ENCODE peak calls at places on chromosomes 6 and 20, in eight cellular contexts. R, U, Z, O, K, W, X and E are unnamed samples.

GRCh38 chr6:119720160-119720559 is 370.6 kb upstream of the MAN1A1 start:
- DNase-seq in X (no peak), U (no peak), O (no peak), R (no peak), Z (no peak), K (no peak), W (no peak), E (no peak)

GRCh38 chr6:139887275-139887674 is 512.8 kb upstream of the CITED2 start:
- DNase-seq in K (no peak), W (no peak), O (no peak), U (no peak), R (no peak), X (no peak), Z (no peak), E (no peak)

GRCh38 chr20:13232999-13233398 is 11.9 kb downstream of the ISM1 start:
- DNase-seq in K (no peak), U (no peak), Z (no peak), W (no peak), O (no peak), R (no peak), X (no peak), E (no peak)

GRCh38 chr6:22605736-22606135 is 36.4 kb downstream of the HDGFL1 start:
- DNase-seq in U (no peak), X (no peak), Z (no peak), R (no peak), K (no peak), W (no peak), O (no peak), E (no peak)

GRCh38 chr6:47721189-47721588 is 22.8 kb downstream of the ADGRF4 start:
- DNase-seq in X (no peak), U (no peak), W (no peak), K (no peak), O (no peak), Z (no peak), R (no peak), E (no peak)

GRCh38 chr6:153167026-153167891 is 36.2 kb upstream of the RGS17 start:
- DNase-seq in Z (no peak), X (no peak), O (peak; percentile 81), K (no peak), W (no peak), U (no peak), R (peak; percentile 63), E (no peak)

GRCh38 chr20:53949319-53949839 is 121.0 kb downstream of the BCAS1 start:
- DNase-seq in Z (peak; percentile 71), W (peak; percentile 63), X (no peak), O (no peak), K (peak; percentile 83), U (peak; percentile 89), R (no peak), E (peak; percentile 54)

GRCh38 chr6:71294121-71294523 is 5.5 kb downstream of the OGFRL1 start:
- DNase-seq in W (no peak), O (no peak), Z (peak; percentile 42), U (no peak), R (peak; percentile 69), X (no peak), K (no peak), E (no peak)

GRCh38 chr6:140051521-140052455 is 677.3 kb upstream of the CITED2 start:
- DNase-seq in U (no peak), Z (no peak), K (no peak), O (no peak), W (no peak), X (no peak), R (peak; percentile 88), E (no peak)

GRCh38 chr6:14903176-14904088 is 342.4 kb upstream of the JARID2 start:
- DNase-seq in X (no peak), O (no peak), U (no peak), R (no peak), W (no peak), Z (no peak), K (no peak), E (no peak)

GRCh38 chr6:53873922-53874321 is 79.1 kb downstream of the LRRC1 start:
- DNase-seq in U (no peak), O (no peak), W (no peak), X (no peak), R (no peak), K (no peak), Z (no peak), E (no peak)

GRCh38 chr6:156982168-156982567 is 205.0 kb downstream of the ARID1B start:
- DNase-seq in X (no peak), W (no peak), R (no peak), K (no peak), Z (no peak), U (peak; percentile 19), O (no peak), E (no peak)

GRCh38 chr20:19661717-19662637 is 96.1 kb upstream of the RIN2 start:
- DNase-seq in O (peak; percentile 73), W (no peak), R (peak; percentile 42), Z (peak; percentile 55), X (peak; percentile 88), U (peak; percentile 38), K (peak; percentile 11), E (peak; percentile 68)

GRCh38 chr6:129615496-129615895 is 94.5 kb downstream of the ARHGAP18 start:
- DNase-seq in Z (no peak), U (no peak), X (no peak), K (no peak), O (no peak), R (no peak), W (no peak), E (no peak)

GRCh38 chr6:107956586-107957164 is 1.3 kb downstream of the SEC63 start:
- DNase-seq in W (no peak), Z (no peak), U (no peak), R (peak; percentile 8), K (no peak), O (no peak), X (no peak), E (no peak)

GRCh38 chr6:27743787-27744186 is 168.4 kb downstream of the OR2B2 start:
- DNase-seq in O (no peak), K (no peak), R (no peak), X (no peak), Z (no peak), U (no peak), W (no peak), E (no peak)

GRCh38 chr20:1207293-1207884 is 4.1 kb downstream of the C20orf202 start:
- DNase-seq in R (no peak), O (no peak), X (no peak), K (no peak), U (no peak), Z (no peak), W (no peak), E (no peak)

GRCh38 chr6:3888153-3888957 is 39.2 kb downstream of the FAM50B start:
- DNase-seq in U (no peak), X (no peak), K (no peak), R (no peak), W (no peak), O (peak; percentile 32), Z (no peak), E (no peak)

GRCh38 chr6:26592649-26593048 is 4.1 kb upstream of the ABT1 start:
- DNase-seq in R (no peak), X (no peak), W (no peak), O (no peak), Z (no peak), K (no peak), U (no peak), E (no peak)

GRCh38 chr20:61662226-61662945 is 403.3 kb downstream of the TAF4 start:
- DNase-seq in O (no peak), K (no peak), W (no peak), U (no peak), R (no peak), Z (no peak), X (no peak), E (no peak)

GRCh38 chr6:42978487-42978792 is 541 bp downstream of the PEX6 start:
- DNase-seq in U (no peak), Z (peak; percentile 39), R (no peak), X (peak; percentile 45), O (no peak), W (no peak), K (no peak), E (peak; percentile 40)

GRCh38 chr6:25659633-25660368 is 7.8 kb downstream of the SCGN start:
- DNase-seq in R (no peak), X (no peak), W (no peak), K (no peak), Z (no peak), U (no peak), O (no peak), E (no peak)

GRCh38 chr6:104161960-104162669 is 697.6 kb downstream of the HACE1 start:
- DNase-seq in R (no peak), K (no peak), X (peak; percentile 16), Z (no peak), O (no peak), W (no peak), U (no peak), E (no peak)

GRCh38 chr6:24596717-24597116 is 49.3 kb downstream of the KIAA0319 start:
- DNase-seq in X (no peak), R (no peak), O (no peak), Z (no peak), K (no peak), W (no peak), U (no peak), E (no peak)

GRCh38 chr20:59873409-59873808 is 60.0 kb downstream of the SYCP2 start:
- DNase-seq in X (no peak), K (no peak), U (no peak), W (no peak), O (no peak), Z (no peak), R (no peak), E (no peak)

GRCh38 chr6:86728976-86729375 is 208.4 kb upstream of the HTR1E start:
- DNase-seq in R (no peak), K (no peak), W (no peak), Z (no peak), U (no peak), X (no peak), O (no peak), E (no peak)

GRCh38 chr6:683742-684440 is 9.0 kb downstream of the EXOC2 start:
- DNase-seq in K (no peak), X (peak; percentile 46), Z (peak; percentile 45), R (peak; percentile 79), W (no peak), O (no peak), U (no peak), E (no peak)

GRCh38 chr20:5140195-5140594 is 13.4 kb downstream of the CDS2 start:
- DNase-seq in R (no peak), O (no peak), W (no peak), X (no peak), Z (no peak), K (no peak), U (no peak), E (no peak)
- H3K27ac ChIP-seq in R (no peak overlapping the region), O (no peak overlapping the region), W (no peak overlapping the region), X (peak overlapping the region; percentile 27), Z (no peak overlapping the region), K (no peak overlapping the region), U (no peak overlapping the region), E (no peak overlapping the region)

GRCh38 chr6:100346203-100346602 is 118.5 kb downstream of the SIM1 start:
- DNase-seq in X (no peak), W (no peak), O (peak; percentile 56), U (no peak), Z (no peak), R (no peak), K (no peak), E (no peak)
- H3K27ac ChIP-seq in X (no peak overlapping the region), W (no peak overlapping the region), O (no peak overlapping the region), U (no peak overlapping the region), Z (no peak overlapping the region), R (no peak overlapping the region), K (no peak overlapping the region), E (no peak overlapping the region)

GRCh38 chr6:17457956-17458355 is 64.6 kb downstream of the CAP2 start:
- DNase-seq in R (no peak), Z (no peak), U (no peak), K (no peak), W (no peak), O (no peak), X (no peak), E (no peak)
- H3K27ac ChIP-seq in R (no peak overlapping the region), Z (no peak overlapping the region), U (no peak overlapping the region), K (no peak overlapping the region), W (no peak overlapping the region), O (no peak overlapping the region), X (no peak overlapping the region), E (no peak overlapping the region)

GRCh38 chr6:1814279-1814678 is 204.6 kb downstream of the FOXC1 start:
- DNase-seq in K (no peak), Z (no peak), W (no peak), X (no peak), R (no peak), U (no peak), O (no peak), E (no peak)
- H3K27ac ChIP-seq in K (no peak overlapping the region), Z (no peak overlapping the region), W (no peak overlapping the region), X (no peak overlapping the region), R (no peak overlapping the region), U (no peak overlapping the region), O (no peak overlapping the region), E (no peak overlapping the region)